ENCODE peak calls at places on chromosomes 7 and 10, in eight cellular contexts. One of them, this sample, is unnamed.

GRCh38 chr7:65475040-65475726 is 101.5 kb downstream of the ZNF92 start:
- DNase-seq in upper lobe of left lung: no peak
- DNase-seq in gastrocnemius medialis: no peak
- DNase-seq in Panc1: no peak
- DNase-seq in OCI-LY7: no peak
- DNase-seq in LNCaP clone FGC: no peak
- DNase-seq in Peyer's patch: no peak
- DNase-seq in MCF 10A: no peak
- DNase-seq in this sample: no peak

GRCh38 chr7:37081436-37081835 is 357.1 kb upstream of the AOAH start:
- DNase-seq in upper lobe of left lung: peak
- DNase-seq in gastrocnemius medialis: no peak
- DNase-seq in Panc1: no peak
- DNase-seq in OCI-LY7: no peak
- DNase-seq in LNCaP clone FGC: no peak
- DNase-seq in Peyer's patch: peak
- DNase-seq in MCF 10A: peak
- DNase-seq in this sample: peak

GRCh38 chr10:775245-776075 is 86.0 kb upstream of the DIP2C start:
- DNase-seq in upper lobe of left lung: peak
- DNase-seq in gastrocnemius medialis: peak
- DNase-seq in Panc1: no peak
- DNase-seq in OCI-LY7: no peak
- DNase-seq in LNCaP clone FGC: no peak
- DNase-seq in Peyer's patch: no peak
- DNase-seq in MCF 10A: peak
- DNase-seq in this sample: no peak

GRCh38 chr7:80428161-80429054 is 83.5 kb downstream of the GNAT3 start:
- DNase-seq in upper lobe of left lung: peak
- DNase-seq in gastrocnemius medialis: no peak
- DNase-seq in Panc1: peak
- DNase-seq in OCI-LY7: no peak
- DNase-seq in LNCaP clone FGC: peak
- DNase-seq in Peyer's patch: peak
- DNase-seq in MCF 10A: peak
- DNase-seq in this sample: peak

GRCh38 chr7:787332-788240 is 44.7 kb upstream of the SUN1 start:
- DNase-seq in upper lobe of left lung: no peak
- DNase-seq in gastrocnemius medialis: no peak
- DNase-seq in Panc1: no peak
- DNase-seq in OCI-LY7: no peak
- DNase-seq in LNCaP clone FGC: no peak
- DNase-seq in Peyer's patch: no peak
- DNase-seq in MCF 10A: no peak
- DNase-seq in this sample: no peak

GRCh38 chr10:23120001-23120934 is 24.9 kb downstream of the MSRB2 start:
- DNase-seq in upper lobe of left lung: no peak
- DNase-seq in gastrocnemius medialis: no peak
- DNase-seq in Panc1: no peak
- DNase-seq in OCI-LY7: no peak
- DNase-seq in LNCaP clone FGC: no peak
- DNase-seq in Peyer's patch: no peak
- DNase-seq in MCF 10A: no peak
- DNase-seq in this sample: no peak

GRCh38 chr7:123355576-123356195 is 155.9 kb upstream of the SLC13A1 start:
- DNase-seq in upper lobe of left lung: no peak
- DNase-seq in gastrocnemius medialis: no peak
- DNase-seq in Panc1: no peak
- DNase-seq in OCI-LY7: no peak
- DNase-seq in LNCaP clone FGC: no peak
- DNase-seq in Peyer's patch: no peak
- DNase-seq in MCF 10A: peak
- DNase-seq in this sample: no peak

GRCh38 chr10:1059902-1060301 is 3.7 kb downstream of the WDR37 start:
- DNase-seq in upper lobe of left lung: no peak
- DNase-seq in gastrocnemius medialis: no peak
- DNase-seq in Panc1: no peak
- DNase-seq in OCI-LY7: no peak
- DNase-seq in LNCaP clone FGC: no peak
- DNase-seq in Peyer's patch: no peak
- DNase-seq in MCF 10A: peak
- DNase-seq in this sample: no peak

GRCh38 chr7:130958846-130959245 is 224.8 kb upstream of the KLF14 start:
- DNase-seq in upper lobe of left lung: no peak
- DNase-seq in gastrocnemius medialis: no peak
- DNase-seq in Panc1: no peak
- DNase-seq in OCI-LY7: no peak
- DNase-seq in LNCaP clone FGC: no peak
- DNase-seq in Peyer's patch: no peak
- DNase-seq in MCF 10A: no peak
- DNase-seq in this sample: no peak

GRCh38 chr7:108094933-108095710 is 35.0 kb downstream of the LAMB4 start:
- DNase-seq in upper lobe of left lung: peak
- DNase-seq in gastrocnemius medialis: no peak
- DNase-seq in Panc1: peak
- DNase-seq in OCI-LY7: peak
- DNase-seq in LNCaP clone FGC: peak
- DNase-seq in Peyer's patch: peak
- DNase-seq in MCF 10A: peak
- DNase-seq in this sample: no peak

GRCh38 chr10:23362879-23363787 is 18.5 kb upstream of the C10orf67 start:
- DNase-seq in upper lobe of left lung: no peak
- DNase-seq in gastrocnemius medialis: no peak
- DNase-seq in Panc1: no peak
- DNase-seq in OCI-LY7: peak
- DNase-seq in LNCaP clone FGC: no peak
- DNase-seq in Peyer's patch: no peak
- DNase-seq in MCF 10A: no peak
- DNase-seq in this sample: peak

GRCh38 chr10:52778511-52779392 is 6.2 kb upstream of the MBL2 start:
- DNase-seq in upper lobe of left lung: no peak
- DNase-seq in gastrocnemius medialis: no peak
- DNase-seq in Panc1: no peak
- DNase-seq in OCI-LY7: peak
- DNase-seq in LNCaP clone FGC: no peak
- DNase-seq in Peyer's patch: no peak
- DNase-seq in MCF 10A: peak
- DNase-seq in this sample: no peak

GRCh38 chr10:61262486-61263261 is 190.5 kb downstream of the TMEM26 start:
- DNase-seq in upper lobe of left lung: no peak
- DNase-seq in gastrocnemius medialis: no peak
- DNase-seq in Panc1: no peak
- DNase-seq in OCI-LY7: no peak
- DNase-seq in LNCaP clone FGC: no peak
- DNase-seq in Peyer's patch: no peak
- DNase-seq in MCF 10A: peak
- DNase-seq in this sample: no peak

GRCh38 chr7:81143856-81144255 is 225.0 kb upstream of the SEMA3C start:
- DNase-seq in upper lobe of left lung: no peak
- DNase-seq in gastrocnemius medialis: no peak
- DNase-seq in Panc1: no peak
- DNase-seq in OCI-LY7: no peak
- DNase-seq in LNCaP clone FGC: no peak
- DNase-seq in Peyer's patch: no peak
- DNase-seq in MCF 10A: no peak
- DNase-seq in this sample: no peak

GRCh38 chr10:89341136-89341535 is 13.3 kb downstream of the IFIT3 start:
- DNase-seq in upper lobe of left lung: no peak
- DNase-seq in gastrocnemius medialis: no peak
- DNase-seq in Panc1: no peak
- DNase-seq in OCI-LY7: no peak
- DNase-seq in LNCaP clone FGC: no peak
- DNase-seq in Peyer's patch: no peak
- DNase-seq in MCF 10A: no peak
- DNase-seq in this sample: no peak

GRCh38 chr7:134686782-134687181 is 40.1 kb downstream of the BPGM start:
- DNase-seq in upper lobe of left lung: no peak
- DNase-seq in gastrocnemius medialis: no peak
- DNase-seq in Panc1: no peak
- DNase-seq in OCI-LY7: no peak
- DNase-seq in LNCaP clone FGC: no peak
- DNase-seq in Peyer's patch: no peak
- DNase-seq in MCF 10A: no peak
- DNase-seq in this sample: no peak
- TF ChIP-seq CTCF in upper lobe of left lung: no peak
- TF ChIP-seq CTCF in gastrocnemius medialis: no peak
- TF ChIP-seq CTCF in Panc1: peak
- TF ChIP-seq CTCF in OCI-LY7: peak
- TF ChIP-seq CTCF in LNCaP clone FGC: peak
- TF ChIP-seq CTCF in Peyer's patch: peak
- TF ChIP-seq CTCF in MCF 10A: peak
- TF ChIP-seq CTCF in this sample: peak

GRCh38 chr10:101013365-101013825 is 13.8 kb downstream of the LZTS2 start:
- DNase-seq in upper lobe of left lung: no peak
- DNase-seq in gastrocnemius medialis: no peak
- DNase-seq in Panc1: no peak
- DNase-seq in OCI-LY7: no peak
- DNase-seq in LNCaP clone FGC: no peak
- DNase-seq in Peyer's patch: no peak
- DNase-seq in MCF 10A: peak
- DNase-seq in this sample: no peak

GRCh38 chr10:101012525-101013364 is 13.1 kb downstream of the LZTS2 start:
- DNase-seq in upper lobe of left lung: peak
- DNase-seq in gastrocnemius medialis: peak
- DNase-seq in Panc1: no peak
- DNase-seq in OCI-LY7: peak
- DNase-seq in LNCaP clone FGC: no peak
- DNase-seq in Peyer's patch: peak
- DNase-seq in MCF 10A: peak
- DNase-seq in this sample: peak

GRCh38 chr10:101015582-101015973 is 15.4 kb downstream of the PDZD7 start:
- DNase-seq in upper lobe of left lung: no peak
- DNase-seq in gastrocnemius medialis: no peak
- DNase-seq in Panc1: no peak
- DNase-seq in OCI-LY7: no peak
- DNase-seq in LNCaP clone FGC: no peak
- DNase-seq in Peyer's patch: no peak
- DNase-seq in MCF 10A: no peak
- DNase-seq in this sample: no peak

GRCh38 chr10:101014966-101015581 is 15.5 kb downstream of the LZTS2 start:
- DNase-seq in upper lobe of left lung: no peak
- DNase-seq in gastrocnemius medialis: no peak
- DNase-seq in Panc1: no peak
- DNase-seq in OCI-LY7: no peak
- DNase-seq in LNCaP clone FGC: no peak
- DNase-seq in Peyer's patch: no peak
- DNase-seq in MCF 10A: peak
- DNase-seq in this sample: peak

GRCh38 chr10:101014230-101014884 is 14.7 kb downstream of the LZTS2 start:
- DNase-seq in upper lobe of left lung: peak
- DNase-seq in gastrocnemius medialis: peak
- DNase-seq in Panc1: no peak
- DNase-seq in OCI-LY7: peak
- DNase-seq in LNCaP clone FGC: no peak
- DNase-seq in Peyer's patch: peak
- DNase-seq in MCF 10A: peak
- DNase-seq in this sample: peak
- TF ChIP-seq CTCF in upper lobe of left lung: peak
- TF ChIP-seq CTCF in gastrocnemius medialis: peak
- TF ChIP-seq CTCF in Panc1: peak
- TF ChIP-seq CTCF in OCI-LY7: peak
- TF ChIP-seq CTCF in LNCaP clone FGC: peak
- TF ChIP-seq CTCF in Peyer's patch: peak
- TF ChIP-seq CTCF in MCF 10A: peak
- TF ChIP-seq CTCF in this sample: peak

GRCh38 chr10:96743988-96744585 is 23.8 kb upstream of the PIK3AP1 start:
- DNase-seq in upper lobe of left lung: no peak
- DNase-seq in gastrocnemius medialis: no peak
- DNase-seq in Panc1: no peak
- DNase-seq in OCI-LY7: peak
- DNase-seq in LNCaP clone FGC: no peak
- DNase-seq in Peyer's patch: no peak
- DNase-seq in MCF 10A: peak
- DNase-seq in this sample: no peak
- TF ChIP-seq CTCF in upper lobe of left lung: peak
- TF ChIP-seq CTCF in gastrocnemius medialis: no peak
- TF ChIP-seq CTCF in Panc1: no peak
- TF ChIP-seq CTCF in OCI-LY7: peak
- TF ChIP-seq CTCF in LNCaP clone FGC: peak
- TF ChIP-seq CTCF in Peyer's patch: peak
- TF ChIP-seq CTCF in MCF 10A: peak
- TF ChIP-seq CTCF in this sample: no peak

GRCh38 chr10:47381427-47382379 is 2.4 kb downstream of the ZNF488 start:
- DNase-seq in upper lobe of left lung: no peak
- DNase-seq in gastrocnemius medialis: no peak
- DNase-seq in Panc1: no peak
- DNase-seq in OCI-LY7: no peak
- DNase-seq in LNCaP clone FGC: no peak
- DNase-seq in Peyer's patch: peak
- DNase-seq in MCF 10A: no peak
- DNase-seq in this sample: no peak

GRCh38 chr10:47380341-47381215 is 3.5 kb downstream of the ZNF488 start:
- DNase-seq in upper lobe of left lung: no peak
- DNase-seq in gastrocnemius medialis: no peak
- DNase-seq in Panc1: no peak
- DNase-seq in OCI-LY7: no peak
- DNase-seq in LNCaP clone FGC: no peak
- DNase-seq in Peyer's patch: peak
- DNase-seq in MCF 10A: no peak
- DNase-seq in this sample: no peak

GRCh38 chr10:47379901-47380300 is 4.2 kb downstream of the ZNF488 start:
- DNase-seq in upper lobe of left lung: no peak
- DNase-seq in gastrocnemius medialis: no peak
- DNase-seq in Panc1: no peak
- DNase-seq in OCI-LY7: no peak
- DNase-seq in LNCaP clone FGC: no peak
- DNase-seq in Peyer's patch: peak
- DNase-seq in MCF 10A: no peak
- DNase-seq in this sample: no peak

GRCh38 chr10:47384148-47384921 is at the start of gene ZNF488:
- DNase-seq in upper lobe of left lung: peak
- DNase-seq in gastrocnemius medialis: peak
- DNase-seq in Panc1: no peak
- DNase-seq in OCI-LY7: peak
- DNase-seq in LNCaP clone FGC: peak
- DNase-seq in Peyer's patch: peak
- DNase-seq in MCF 10A: peak
- DNase-seq in this sample: peak

DNA sequence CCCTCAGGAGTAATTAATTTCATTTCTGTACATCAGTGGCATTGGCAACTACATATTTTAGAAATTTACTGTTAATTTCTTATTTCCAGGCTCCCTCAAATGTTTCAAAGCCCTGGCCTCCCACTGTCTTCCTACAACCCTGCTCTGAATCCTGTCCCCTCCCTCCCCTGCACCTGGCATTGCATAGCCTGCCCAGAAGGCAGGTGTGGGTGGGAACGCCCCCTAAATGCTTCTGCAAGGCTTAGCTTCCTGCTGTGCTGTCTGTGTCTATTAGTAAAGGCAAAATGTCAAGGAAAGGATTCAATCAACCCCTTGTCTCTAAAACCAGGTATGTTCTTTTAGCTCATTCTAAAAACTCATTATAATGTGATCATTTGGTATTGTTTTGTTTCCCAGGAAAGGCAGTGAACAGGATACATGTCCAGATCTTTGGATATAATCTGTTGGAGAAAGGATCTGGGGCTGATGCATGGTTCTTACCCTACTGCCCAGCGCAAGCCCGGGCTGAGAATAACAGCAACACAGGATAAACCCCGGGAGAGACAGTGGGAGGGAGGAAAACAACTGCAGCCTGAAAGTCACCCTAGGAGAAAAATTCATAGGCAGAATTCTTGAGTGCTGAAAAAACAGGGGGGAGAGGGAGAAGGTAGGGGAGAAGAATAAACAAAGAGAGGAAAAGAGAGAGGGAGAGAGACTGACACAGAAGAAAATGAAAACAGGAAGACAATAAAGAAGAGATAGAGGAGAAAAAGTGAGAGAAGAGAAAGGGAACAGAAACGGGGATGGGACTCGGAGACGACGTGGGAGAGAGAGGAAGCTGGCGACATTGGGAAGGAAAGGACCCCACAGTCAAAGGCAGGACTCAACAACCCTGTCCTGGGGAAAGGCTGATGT is 592 bp downstream of the ZNF488 start:
- DNase-seq in upper lobe of left lung: no peak
- DNase-seq in gastrocnemius medialis: no peak
- DNase-seq in Panc1: no peak
- DNase-seq in OCI-LY7: peak
- DNase-seq in LNCaP clone FGC: no peak
- DNase-seq in Peyer's patch: peak
- DNase-seq in MCF 10A: no peak
- DNase-seq in this sample: no peak
- TF ChIP-seq CTCF in upper lobe of left lung: no peak
- TF ChIP-seq CTCF in gastrocnemius medialis: no peak
- TF ChIP-seq CTCF in Panc1: no peak
- TF ChIP-seq CTCF in OCI-LY7: no peak
- TF ChIP-seq CTCF in LNCaP clone FGC: no peak
- TF ChIP-seq CTCF in Peyer's patch: no peak
- TF ChIP-seq CTCF in MCF 10A: no peak
- TF ChIP-seq CTCF in this sample: no peak